ENCODE peak calls at places on chromosomes 13 and 19, in six cellular contexts. T, V, Z, I, A and S are unnamed samples.
A peak's percentile ranks its signal among the peaks of the same experiment; 100 is the strongest.

GRCh38 chr19:2797280-2797679 is 12.0 kb downstream of the THOP1 start:
- DNase-seq in T (no peak), V (no peak), Z (no peak), I (no peak), A (no peak), S (no peak)

GRCh38 chr13:42991892-42992584 is at the start of gene EPSTI1:
- DNase-seq in V (no peak), A (peak; percentile 53), Z (peak; percentile 76), I (no peak), T (no peak), S (peak; percentile 18)

GRCh38 chr13:23620211-23620610 is 50.0 kb downstream of the TNFRSF19 start:
- DNase-seq in T (no peak), V (no peak), A (no peak), Z (no peak), I (no peak), S (no peak)

GRCh38 chr13:109989686-109990085 is 203.3 kb upstream of the IRS2 start:
- DNase-seq in Z (no peak), V (no peak), T (no peak), I (no peak), A (no peak), S (no peak)

GRCh38 chr19:1672038-1672768 is 19.8 kb upstream of the TCF3 start:
- DNase-seq in A (peak; percentile 81), I (no peak), V (peak; percentile 86), T (no peak), Z (peak; percentile 81), S (peak; percentile 32)

GRCh38 chr13:113002206-113002821 is 33.3 kb downstream of the MCF2L start:
- DNase-seq in V (peak; percentile 92), A (no peak), I (peak; percentile 61), T (no peak), Z (peak; percentile 84), S (peak; percentile 55)

GRCh38 chr13:37595162-37595561 is 3.4 kb downstream of the POSTN start:
- DNase-seq in V (no peak), I (no peak), Z (no peak), A (no peak), T (no peak), S (no peak)

GRCh38 chr13:25455146-25455545 is 83.4 kb downstream of the ATP8A2 start:
- DNase-seq in I (no peak), A (no peak), Z (no peak), V (no peak), T (no peak), S (no peak)

GRCh38 chr13:48749144-48749543 is 95.4 kb downstream of the CYSLTR2 start:
- DNase-seq in A (no peak), Z (no peak), T (no peak), I (no peak), V (no peak), S (no peak)

GRCh38 chr19:38663156-38663651 is 15.8 kb downstream of the ACTN4 start:
- DNase-seq in T (no peak), Z (no peak), I (no peak), A (no peak), V (no peak), S (no peak)

GRCh38 chr19:17037966-17038500 is 11.4 kb upstream of the CPAMD8 start:
- DNase-seq in A (no peak), Z (no peak), I (no peak), T (no peak), V (no peak), S (no peak)

GRCh38 chr13:109272595-109273325 is 513.6 kb downstream of the IRS2 start:
- DNase-seq in T (no peak), V (no peak), A (no peak), I (no peak), Z (no peak), S (no peak)

GRCh38 chr13:23383151-23383550 is 50.4 kb downstream of the SACS start:
- DNase-seq in T (no peak), I (no peak), Z (no peak), A (no peak), V (no peak), S (no peak)

GRCh38 chr13:110524484-110525254 is 36.9 kb downstream of the RAB20 start:
- DNase-seq in Z (no peak), A (no peak), I (no peak), T (no peak), V (peak; percentile 72), S (no peak)

GRCh38 chr13:77013853-77014542 is 13.0 kb downstream of the FBXL3 start:
- DNase-seq in Z (no peak), V (no peak), I (no peak), T (no peak), A (no peak), S (no peak)

GRCh38 chr13:33434676-33435075 is 149.1 kb upstream of the STARD13 start:
- DNase-seq in V (no peak), T (no peak), I (no peak), A (no peak), Z (no peak), S (no peak)

GRCh38 chr19:16073481-16073880 is 2.8 kb upstream of the TPM4 start:
- DNase-seq in Z (peak; percentile 41), T (no peak), I (no peak), A (no peak), V (no peak), S (no peak)

GRCh38 chr13:23467048-23467931 is 33.8 kb upstream of the SACS start:
- DNase-seq in Z (no peak), A (no peak), I (no peak), T (no peak), V (peak; percentile 69), S (no peak)

GRCh38 chr13:50810468-50810867 is 33.0 kb downstream of the DLEU7 start:
- DNase-seq in V (no peak), I (no peak), T (no peak), Z (no peak), A (no peak), S (no peak)

GRCh38 chr19:52896431-52897148 is 845 bp downstream of the ZNF320 start:
- DNase-seq in I (no peak), Z (peak; percentile 57), A (peak; percentile 73), T (no peak), V (peak; percentile 56), S (peak; percentile 38)

GRCh38 chr13:67763316-67763715 is 533.2 kb upstream of the PCDH9 start:
- DNase-seq in V (no peak), Z (no peak), I (no peak), T (no peak), A (no peak), S (no peak)

GRCh38 chr13:50910483-50910805 is 853 bp downstream of the RNASEH2B start:
- DNase-seq in T (peak; percentile 27), Z (peak; percentile 63), A (peak; percentile 55), V (peak; percentile 73), I (peak; percentile 29), S (no peak)

GRCh38 chr13:106418556-106418955 is 116.9 kb downstream of the EFNB2 start:
- DNase-seq in T (no peak), I (no peak), V (peak; percentile 66), A (no peak), Z (no peak), S (no peak)

GRCh38 chr13:27406178-27406939 is 18.1 kb upstream of the GTF3A start:
- DNase-seq in A (peak; percentile 47), V (peak; percentile 53), T (no peak), Z (no peak), I (peak; percentile 43), S (peak; percentile 46)

GRCh38 chr19:52237771-52238400 is 31.5 kb upstream of the ZNF766 start:
- DNase-seq in V (peak; percentile 44), T (peak; percentile 44), I (peak; percentile 52), A (peak; percentile 69), Z (peak; percentile 67), S (peak; percentile 63)

GRCh38 chr13:113889467-113889866 is 25.6 kb upstream of the GAS6 start:
- DNase-seq in Z (no peak), T (no peak), I (no peak), A (peak; percentile 15), V (no peak), S (no peak)

GRCh38 chr19:45591004-45591637 is 6.5 kb upstream of the OPA3 start:
- DNase-seq in A (peak; percentile 88), I (peak; percentile 64), T (no peak), Z (peak; percentile 81), V (peak; percentile 79), S (no peak)

GRCh38 chr13:33228645-33229445 is 56.7 kb downstream of the STARD13 start:
- DNase-seq in T (peak; percentile 26), V (peak; percentile 50), I (peak; percentile 62), A (peak; percentile 32), Z (no peak), S (no peak)

GRCh38 chr19:54178581-54179261 is 5.8 kb upstream of the TMC4 start:
- DNase-seq in T (no peak), I (no peak), A (peak; percentile 55), Z (peak; percentile 87), V (peak; percentile 72), S (peak; percentile 43)

GRCh38 chr13:35724480-35724879 is 248.0 kb upstream of the MAB21L1 start:
- DNase-seq in T (no peak), I (no peak), A (no peak), V (no peak), Z (no peak), S (no peak)

GRCh38 chr19:35911790-35912189 is 3.7 kb upstream of the TYROBP start:
- DNase-seq in T (peak; percentile 38), I (no peak), Z (no peak), V (no peak), A (peak; percentile 65), S (no peak)
- TF ChIP-seq JUND in T (no peak), I (no peak), Z (no peak), V (no peak), A (no peak), S (no peak)

DNA sequence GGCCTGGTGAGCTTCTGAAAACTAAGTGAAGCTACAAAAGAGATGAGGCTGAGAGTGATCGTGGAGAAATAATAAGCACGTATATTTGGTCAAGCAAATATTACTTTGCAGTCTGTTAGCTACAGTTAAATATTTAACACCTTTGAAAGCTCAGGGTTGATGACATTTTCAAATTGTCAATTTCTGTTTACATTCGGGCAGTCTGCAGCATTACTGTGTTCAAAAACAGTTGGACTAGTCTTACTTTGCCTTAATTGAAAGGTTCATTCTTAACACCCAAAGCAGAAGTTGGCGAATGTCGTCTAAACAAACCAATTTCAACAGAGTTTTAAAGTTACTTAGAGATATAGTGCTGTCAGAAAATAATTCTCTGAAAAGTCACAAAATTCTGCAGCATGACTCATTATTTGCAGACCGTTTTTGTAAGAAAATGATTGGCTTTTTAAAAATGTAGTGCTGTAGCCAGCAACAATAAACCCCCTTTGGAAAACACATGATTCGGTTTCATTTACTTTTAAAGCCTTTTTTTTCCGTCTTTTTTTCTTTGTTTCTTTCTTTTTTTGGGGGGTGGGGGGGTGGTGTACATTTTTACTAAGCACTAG is 549.0 kb downstream of the GPC6 start:
- DNase-seq in Z (no peak), A (no peak), V (no peak), I (peak; percentile 39), T (no peak), S (no peak)
- TF ChIP-seq JUND in Z (no peak), A (no peak), V (peak; percentile 83), I (no peak), T (no peak), S (no peak)

GRCh38 chr13:60620611-60621395 is 223.8 kb downstream of the TDRD3 start:
- DNase-seq in Z (no peak), T (no peak), V (no peak), A (no peak), I (no peak), S (no peak)
- TF ChIP-seq JUND in Z (no peak), T (no peak), V (no peak), A (no peak), I (no peak), S (no peak)

DNA sequence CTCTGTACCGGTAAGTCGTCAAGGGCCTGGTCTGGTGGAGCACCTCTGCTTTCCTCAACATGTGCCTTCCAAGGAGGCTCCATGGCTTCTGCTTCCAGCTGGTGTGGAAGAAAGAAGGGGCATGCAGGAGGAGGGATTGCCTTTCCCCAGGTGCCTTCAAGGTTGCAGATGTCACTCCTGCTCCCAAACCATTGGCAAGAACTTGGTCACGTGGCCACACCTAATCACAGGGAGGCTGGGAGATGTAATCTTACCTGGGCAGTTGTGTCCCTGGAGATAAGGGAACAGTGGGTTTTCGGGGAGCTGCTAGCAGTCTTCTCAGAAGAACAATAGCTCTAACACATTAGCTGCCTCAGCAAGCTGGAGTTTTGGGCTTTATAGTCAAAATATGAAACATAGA is 9.7 kb upstream of the GPR18 start:
- DNase-seq in A (peak; percentile 65), V (no peak), T (no peak), Z (no peak), I (no peak), S (no peak)
- TF ChIP-seq JUND in A (no peak), V (no peak), T (no peak), Z (no peak), I (no peak), S (no peak)